ENCODE peak calls at places on chromosomes 13 and 19, in four cellular contexts. C, X, E and G are unnamed samples.

GRCh38 chr19:17488593-17489391 is 18.5 kb downstream of the SLC27A1 start:
- DNase-seq in C (peak), X (peak), E (no peak), G (peak)

GRCh38 chr19:2967972-2968371 is 9.4 kb upstream of the TLE6 start:
- DNase-seq in C (no peak), X (no peak), E (no peak), G (no peak)

GRCh38 chr13:94620286-94620896 is 18.7 kb downstream of the GPR180 start:
- DNase-seq in C (peak), X (peak), E (no peak), G (peak)

GRCh38 chr13:41352935-41353801 is 42.1 kb downstream of the NAA16 start:
- DNase-seq in C (peak), X (peak), E (peak), G (no peak)

GRCh38 chr19:17847538-17848366 is at the start of gene JAK3:
- DNase-seq in C (peak), X (peak), E (peak), G (peak)

GRCh38 chr13:101875717-101876393 is 423.4 kb downstream of the ITGBL1 start:
- DNase-seq in C (no peak), X (peak), E (no peak), G (no peak)

GRCh38 chr13:26983533-26984315 is 187.9 kb downstream of the USP12 start:
- DNase-seq in C (no peak), X (no peak), E (no peak), G (no peak)

GRCh38 chr13:35865341-35866240 is 265.6 kb downstream of the DCLK1 start:
- DNase-seq in C (no peak), X (no peak), E (no peak), G (no peak)

GRCh38 chr19:18322759-18323460 is at the start of gene LSM4:
- DNase-seq in C (peak), X (peak), E (peak), G (peak)

GRCh38 chr13:65917731-65918130 is 1312.4 kb downstream of the PCDH9 start:
- DNase-seq in C (no peak), X (no peak), E (no peak), G (no peak)

GRCh38 chr13:67001363-67001762 is 228.8 kb downstream of the PCDH9 start:
- DNase-seq in C (no peak), X (no peak), E (no peak), G (no peak)

GRCh38 chr19:49333426-49334288 is 1.5 kb upstream of the CD37 start:
- DNase-seq in C (no peak), X (no peak), E (peak), G (no peak)

GRCh38 chr19:14004619-14005380 is 1.3 kb downstream of the RFX1 start:
- DNase-seq in C (peak), X (peak), E (peak), G (no peak)

GRCh38 chr19:39554701-39555311 is 14.8 kb upstream of the EID2 start:
- DNase-seq in C (no peak), X (no peak), E (no peak), G (no peak)

GRCh38 chr19:18745012-18745735 is 45.9 kb downstream of the COMP start:
- DNase-seq in C (no peak), X (no peak), E (no peak), G (no peak)

GRCh38 chr13:113475911-113476310 is 14.6 kb downstream of the DCUN1D2 start:
- DNase-seq in C (no peak), X (no peak), E (no peak), G (no peak)

GRCh38 chr13:101473458-101473857 is 21.0 kb downstream of the ITGBL1 start:
- DNase-seq in C (no peak), X (no peak), E (no peak), G (no peak)

GRCh38 chr13:76462003-76462402 is 424.2 kb downstream of the KCTD12 start:
- DNase-seq in C (no peak), X (no peak), E (no peak), G (no peak)

GRCh38 chr13:44573790-44574465 is 2.2 kb downstream of the TSC22D1 start:
- DNase-seq in C (no peak), X (peak), E (no peak), G (no peak)

GRCh38 chr19:4557971-4558941 is 1.2 kb downstream of the SEMA6B start:
- DNase-seq in C (no peak), X (no peak), E (no peak), G (peak)

GRCh38 chr13:79405831-79406596 is at the start of gene RBM26:
- DNase-seq in C (peak), X (peak), E (peak), G (peak)

GRCh38 chr19:31312004-31312403 is 37.2 kb downstream of the TSHZ3 start:
- DNase-seq in C (no peak), X (no peak), E (no peak), G (no peak)

GRCh38 chr13:57739791-57740190 is 108.2 kb downstream of the PCDH17 start:
- DNase-seq in C (no peak), X (no peak), E (no peak), G (no peak)

GRCh38 chr13:57740719-57741118 is 109.2 kb downstream of the PCDH17 start:
- DNase-seq in C (no peak), X (no peak), E (no peak), G (no peak)

DNA sequence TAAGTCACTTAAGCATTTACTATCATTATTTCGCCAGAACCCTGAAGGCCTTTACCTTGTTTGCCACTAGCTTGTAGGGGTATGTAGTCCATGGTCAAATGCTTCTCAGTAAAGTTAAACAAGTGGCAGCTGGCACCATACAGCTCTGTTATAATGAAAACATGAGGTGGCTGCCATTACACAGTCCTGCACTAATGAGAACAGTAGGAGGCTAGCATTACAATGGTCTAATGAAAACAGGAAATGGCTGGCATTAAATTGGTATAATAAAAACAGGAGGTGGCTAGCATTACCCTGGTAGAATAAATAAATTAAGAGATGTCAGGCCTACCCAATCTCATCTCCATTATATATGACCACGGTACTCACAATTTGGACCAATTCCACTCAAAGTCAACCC is 107.5 kb downstream of the PCDH17 start:
- DNase-seq in C (no peak), X (no peak), E (no peak), G (no peak)
- TF ChIP-seq CBFB in C (no peak), X (no peak), E (no peak), G (no peak)

GRCh38 chr13:62014299-62014698 is 598.6 kb upstream of the PCDH20 start:
- DNase-seq in C (no peak), X (peak), E (no peak), G (no peak)
- TF ChIP-seq CBFB in C (no peak), X (no peak), E (no peak), G (no peak)

DNA sequence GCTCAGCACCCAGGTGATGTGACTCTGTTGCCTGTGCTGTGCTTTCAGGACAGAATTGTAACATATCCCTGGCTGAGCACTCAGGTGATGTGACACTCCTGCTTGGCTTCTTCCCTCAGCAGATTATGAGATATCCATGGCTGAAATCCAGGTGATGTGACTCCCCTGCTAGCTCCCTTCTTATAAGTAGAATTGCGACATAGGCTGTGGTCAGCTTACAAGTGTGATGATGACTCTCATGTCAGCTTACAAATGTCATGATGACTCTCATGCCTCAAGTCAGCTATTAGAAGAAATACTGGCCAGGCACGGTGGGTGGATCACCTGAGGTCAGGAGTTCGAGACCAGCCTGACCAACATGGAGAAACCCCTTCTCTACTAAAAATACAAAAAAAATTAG is 14.2 kb upstream of the ZNF429 start:
- DNase-seq in C (no peak), X (no peak), E (no peak), G (no peak)
- TF ChIP-seq CBFB in C (no peak), X (no peak), E (no peak), G (no peak)

DNA sequence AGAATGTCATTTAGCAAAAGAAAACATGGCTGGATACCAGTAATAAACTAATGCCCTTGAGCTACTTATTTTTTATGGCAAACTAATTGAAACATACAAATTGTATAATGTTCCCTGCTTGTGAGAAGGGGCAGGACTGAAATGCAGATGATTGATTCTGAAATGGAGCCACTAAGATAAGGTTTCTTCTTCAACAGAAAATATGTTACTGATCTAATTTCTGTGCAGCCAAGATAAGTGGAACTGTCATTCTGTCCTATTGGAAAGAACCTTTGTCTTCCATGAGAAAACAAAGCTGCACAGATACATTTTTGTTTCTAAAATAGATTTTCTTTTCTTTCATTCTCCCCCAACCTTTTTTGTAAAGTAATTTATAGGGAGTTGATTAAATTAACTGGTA is 40.0 kb downstream of the STARD13 start:
- DNase-seq in C (no peak), X (no peak), E (no peak), G (no peak)
- TF ChIP-seq CBFB in C (no peak), X (no peak), E (no peak), G (no peak)

GRCh38 chr19:15564534-15565168 is 50.4 kb upstream of the CYP4F8 start:
- DNase-seq in C (no peak), X (no peak), E (no peak), G (no peak)
- TF ChIP-seq CBFB in C (no peak), X (no peak), E (no peak), G (no peak)

DNA sequence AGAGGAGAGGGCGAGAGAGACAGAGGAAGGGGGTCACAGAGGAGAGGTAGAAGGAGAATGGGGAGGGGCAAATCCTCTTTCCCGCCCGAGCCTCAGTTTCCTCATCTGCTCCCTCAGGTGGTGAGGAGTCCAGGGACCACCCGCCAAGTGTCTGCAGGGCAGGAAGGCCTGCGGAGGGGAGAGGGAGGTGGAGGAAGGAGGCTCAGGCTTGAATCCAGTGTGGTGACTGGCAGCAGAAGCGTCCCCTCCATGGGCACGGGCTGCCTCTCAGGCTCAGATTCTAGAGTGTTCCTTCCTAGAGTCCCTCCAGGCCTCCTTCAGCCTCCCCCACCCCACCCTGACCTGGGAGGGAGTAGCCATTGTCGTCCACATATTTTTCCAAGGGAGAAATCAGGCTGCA is 16.5 kb upstream of the GARIN5A start:
- DNase-seq in C (no peak), X (no peak), E (no peak), G (no peak)
- TF ChIP-seq CBFB in C (no peak), X (no peak), E (no peak), G (no peak)

DNA sequence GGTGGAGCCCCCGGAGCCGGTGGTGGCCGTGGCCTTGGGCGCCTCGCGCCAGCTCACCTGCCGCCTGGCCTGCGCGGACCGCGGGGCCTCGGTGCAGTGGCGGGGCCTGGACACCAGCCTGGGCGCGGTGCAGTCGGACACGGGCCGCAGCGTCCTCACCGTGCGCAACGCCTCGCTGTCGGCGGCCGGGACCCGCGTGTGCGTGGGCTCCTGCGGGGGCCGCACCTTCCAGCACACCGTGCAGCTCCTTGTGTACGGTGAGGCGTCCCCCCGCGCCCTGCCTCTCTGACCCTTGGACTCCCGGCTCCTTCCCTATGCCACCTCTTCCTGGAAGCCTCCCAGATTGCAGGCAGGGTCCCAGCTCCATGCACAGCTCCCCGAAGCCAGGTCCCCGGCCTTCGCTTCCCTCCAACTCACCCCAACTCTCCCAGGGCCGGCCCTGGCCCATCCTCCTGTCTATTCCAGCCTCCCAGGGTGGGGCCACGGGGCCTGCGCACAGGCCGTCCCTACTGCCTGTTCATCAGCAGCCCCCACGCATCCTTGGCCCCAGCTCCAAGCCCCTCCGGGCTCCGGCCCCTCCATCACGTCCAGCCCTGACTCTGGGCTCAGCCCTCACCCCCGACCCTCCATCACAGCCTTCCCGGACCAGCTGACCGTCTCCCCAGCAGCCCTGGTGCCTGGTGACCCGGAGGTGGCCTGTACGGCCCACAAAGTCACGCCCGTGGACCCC is 1.7 kb downstream of the MADCAM1 start:
- DNase-seq in C (no peak), X (no peak), E (no peak), G (no peak)
- TF ChIP-seq CBFB in C (no peak), X (no peak), E (no peak), G (no peak)

DNA sequence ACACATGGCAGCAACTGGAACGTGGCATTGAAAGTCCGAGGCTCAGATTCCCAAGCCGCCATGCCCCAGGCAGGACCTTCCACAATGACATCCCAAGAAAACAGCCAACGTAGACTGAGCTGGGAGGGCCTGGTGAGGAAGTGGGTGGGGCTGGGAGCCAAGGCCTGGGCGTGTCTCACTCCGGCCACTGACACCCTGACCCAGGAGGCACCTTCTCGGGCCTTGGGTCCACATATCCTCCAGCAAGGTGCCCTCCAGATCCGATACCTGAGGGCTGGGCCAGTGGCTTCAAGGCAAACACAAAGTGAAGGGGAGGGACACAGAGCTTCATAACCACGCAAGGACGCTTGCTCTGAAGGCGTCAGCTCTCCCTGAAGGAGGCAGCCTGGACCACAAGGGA is 43.0 kb downstream of the RAB20 start:
- DNase-seq in C (no peak), X (no peak), E (no peak), G (no peak)
- TF ChIP-seq CBFB in C (no peak), X (no peak), E (no peak), G (no peak)

GRCh38 chr13:58584610-58585009 is 953.1 kb downstream of the PCDH17 start:
- DNase-seq in C (no peak), X (no peak), E (no peak), G (no peak)
- TF ChIP-seq CBFB in C (no peak), X (no peak), E (no peak), G (no peak)

GRCh38 chr19:6687117-6687516 is 17.2 kb upstream of the TNFSF14 start:
- DNase-seq in C (no peak), X (no peak), E (no peak), G (no peak)

GRCh38 chr19:6686628-6686975 is 16.6 kb upstream of the TNFSF14 start:
- DNase-seq in C (no peak), X (no peak), E (no peak), G (no peak)

GRCh38 chr19:6683971-6684370 is 14.0 kb upstream of the TNFSF14 start:
- DNase-seq in C (no peak), X (no peak), E (no peak), G (no peak)

GRCh38 chr19:6685482-6685881 is 15.5 kb upstream of the TNFSF14 start:
- DNase-seq in C (no peak), X (no peak), E (no peak), G (no peak)

GRCh38 chr19:6685962-6686627 is 16.1 kb upstream of the TNFSF14 start:
- DNase-seq in C (no peak), X (no peak), E (no peak), G (no peak)
- TF ChIP-seq CBFB in C (no peak), X (no peak), E (no peak), G (no peak)